ENCODE peak calls at places on chromosomes 7 and 10, in nine cellular contexts. Q is body of pancreas, E is heart right ventricle, S is HepG2, M is SK-N-SH, P is pancreas, Z is tibial artery, F is astrocyte, W is ovary. T is an unnamed sample.
A peak's percentile ranks its signal among the peaks of the same experiment; 100 is the strongest.

GRCh38 chr10:17061418-17061817 is 68.2 kb downstream of the CUBN start:
- DNase-seq in E (no peak), S (no peak), Z (no peak), W (no peak), M (no peak), F (peak; percentile 62), P (no peak), Q (no peak), T (no peak)

GRCh38 chr7:105268511-105269392 is 120.0 kb downstream of the SRPK2 start:
- DNase-seq in W (no peak), S (peak; percentile 13), Q (peak; percentile 24), F (peak; percentile 70), M (peak; percentile 68), E (no peak), P (no peak), Z (no peak), T (no peak)

GRCh38 chr7:156892086-156892800 is 740 bp downstream of the LMBR1 start:
- DNase-seq in Z (peak; percentile 34), W (peak; percentile 72), Q (peak; percentile 57), P (peak; percentile 77), M (peak; percentile 88), F (no peak), E (peak; percentile 60), S (peak; percentile 19), T (peak; percentile 64)

GRCh38 chr7:110646814-110647213 is 444.1 kb upstream of the LRRN3 start:
- DNase-seq in Q (no peak), W (no peak), S (no peak), Z (no peak), M (no peak), P (no peak), F (no peak), E (no peak), T (no peak)

GRCh38 chr10:114648368-114648767 is 9.7 kb downstream of the ABLIM1 start:
- DNase-seq in S (peak; percentile 68), F (peak; percentile 96), Z (no peak), E (no peak), P (no peak), Q (no peak), W (no peak), M (no peak), T (no peak)

GRCh38 chr7:33459340-33459751 is 330.0 kb downstream of the BBS9 start:
- DNase-seq in P (no peak), Z (no peak), Q (no peak), F (peak; percentile 29), E (no peak), S (peak; percentile 41), M (peak; percentile 27), W (no peak), T (no peak)

GRCh38 chr10:116845823-116846222 is 3.5 kb upstream of the ENO4 start:
- DNase-seq in S (no peak), W (no peak), Z (no peak), F (no peak), P (no peak), Q (no peak), E (no peak), M (no peak), T (no peak)

GRCh38 chr7:100855515-100855914 is 3.0 kb downstream of the SLC12A9 start:
- DNase-seq in W (no peak), F (no peak), M (no peak), S (no peak), Q (no peak), Z (no peak), P (no peak), E (no peak), T (no peak)

GRCh38 chr10:7408494-7409044 is 2.3 kb downstream of the SFMBT2 start:
- DNase-seq in E (peak; percentile 79), M (peak; percentile 90), W (peak; percentile 82), P (peak; percentile 40), Z (no peak), F (no peak), S (no peak), Q (peak; percentile 56), T (peak; percentile 50)

GRCh38 chr7:5231811-5232484 is 41.9 kb downstream of the WIPI2 start:
- DNase-seq in Q (no peak), P (no peak), M (no peak), F (no peak), E (no peak), Z (no peak), S (no peak), W (no peak), T (peak; percentile 56)

GRCh38 chr7:30116771-30117170 is 18.0 kb upstream of the MTURN start:
- DNase-seq in W (no peak), S (no peak), Z (peak; percentile 40), M (no peak), F (peak; percentile 61), Q (no peak), P (no peak), E (no peak), T (no peak)

GRCh38 chr7:75914169-75914654 is 743 bp upstream of the POR start:
- DNase-seq in S (no peak), W (peak; percentile 56), Z (no peak), F (no peak), P (no peak), M (peak; percentile 51), E (no peak), Q (no peak), T (peak; percentile 16)

GRCh38 chr7:50477640-50478039 is 27.5 kb upstream of the FIGNL1 start:
- DNase-seq in E (no peak), M (peak; percentile 60), W (no peak), F (no peak), P (no peak), Z (no peak), S (peak; percentile 51), Q (no peak), T (no peak)

GRCh38 chr7:50475340-50475739 is 25.2 kb upstream of the FIGNL1 start:
- DNase-seq in W (no peak), S (no peak), Z (no peak), P (no peak), F (no peak), M (no peak), E (no peak), Q (no peak), T (no peak)

GRCh38 chr7:50476953-50477625 is 26.9 kb upstream of the FIGNL1 start:
- DNase-seq in Z (no peak), E (no peak), P (no peak), W (no peak), F (no peak), S (no peak), Q (no peak), M (no peak), T (no peak)

GRCh38 chr7:50481867-50482266 is 31.7 kb upstream of the FIGNL1 start:
- DNase-seq in Q (no peak), S (no peak), W (no peak), E (no peak), Z (no peak), F (no peak), M (no peak), P (no peak), T (no peak)

GRCh38 chr7:50479743-50480517 is 29.8 kb upstream of the FIGNL1 start:
- DNase-seq in F (no peak), E (no peak), W (no peak), Q (no peak), S (no peak), M (no peak), P (no peak), Z (no peak), T (no peak)
- TF ChIP-seq CTCF in F (no peak), E (no peak), W (no peak), Q (no peak), S (no peak), M (no peak), P (no peak), Z (no peak), T (no peak)

DNA sequence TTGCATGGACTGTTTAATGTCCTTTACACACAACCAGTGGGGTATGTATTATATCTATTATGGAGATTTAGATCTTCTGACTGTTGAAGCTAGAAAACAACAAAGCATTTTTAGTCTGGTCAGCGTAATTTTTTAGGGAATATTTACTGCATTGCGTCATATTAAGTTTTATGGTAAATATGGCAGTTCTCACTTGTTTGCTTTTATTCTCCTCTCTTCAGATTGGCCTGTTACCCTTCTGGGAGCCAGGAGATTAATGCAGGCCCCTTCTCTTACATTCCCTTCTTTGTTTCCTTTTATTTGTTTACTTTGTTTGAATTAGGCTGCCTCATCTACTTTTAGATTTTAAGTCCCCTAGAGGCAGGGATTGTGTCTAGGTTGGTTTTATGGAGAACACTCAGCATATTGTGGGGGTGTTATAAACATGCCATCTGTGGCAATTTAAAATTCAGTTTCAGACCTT is 13.8 kb downstream of the UBE2D1 start:
- DNase-seq in S (peak; percentile 26), W (no peak), M (no peak), Q (no peak), E (no peak), Z (no peak), P (no peak), F (no peak), T (no peak)
- H3K4me1 ChIP-seq in S (peaks cover 40% of the 10 kb centered on the region), W (no peaks in the 10 kb centered on the region), M (peaks cover 8% of the 10 kb centered on the region), Q (peaks cover 7% of the 10 kb centered on the region), E (peaks cover 3% of the 10 kb centered on the region), Z (no peaks in the 10 kb centered on the region), P (peaks cover 8% of the 10 kb centered on the region), F (no peaks in the 10 kb centered on the region), T (peaks cover 3% of the 10 kb centered on the region)

DNA sequence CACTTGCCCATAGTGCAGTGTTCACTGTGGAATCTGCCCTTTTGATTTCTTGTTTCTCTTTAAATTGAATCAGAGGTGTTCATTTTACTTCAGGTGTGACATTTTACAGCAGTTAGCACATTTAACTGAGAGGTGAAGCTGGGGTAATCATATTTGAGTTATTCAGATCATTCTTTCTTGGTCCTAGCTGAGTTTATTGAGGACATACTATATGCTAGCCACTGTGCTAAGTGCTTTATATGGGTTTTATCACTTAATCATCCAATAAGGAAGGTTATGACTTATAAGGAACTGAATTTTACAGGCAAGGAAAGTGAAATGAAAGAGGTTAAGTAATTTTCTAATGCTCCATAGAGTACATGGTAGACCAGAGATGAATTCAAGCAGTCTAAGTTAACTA is 79.7 kb downstream of the PON1 start:
- DNase-seq in S (no peak), Q (no peak), F (no peak), E (no peak), M (no peak), W (no peak), Z (no peak), P (no peak), T (no peak)
- TF ChIP-seq CTCF in S (no peak), Q (no peak), F (no peak), E (no peak), M (no peak), W (no peak), Z (no peak), P (no peak), T (no peak)

GRCh38 chr7:69757528-69757927 is 159.3 kb downstream of the AUTS2 start:
- DNase-seq in W (no peak), E (no peak), M (no peak), Z (no peak), Q (no peak), F (no peak), P (no peak), S (no peak), T (no peak)

GRCh38 chr7:69756235-69756634 is 158.0 kb downstream of the AUTS2 start:
- DNase-seq in Q (no peak), E (no peak), W (no peak), S (no peak), Z (no peak), M (no peak), F (peak; percentile 41), P (no peak), T (no peak)

GRCh38 chr7:69761290-69761922 is 163.1 kb downstream of the AUTS2 start:
- DNase-seq in W (no peak), S (no peak), E (no peak), Q (no peak), Z (no peak), P (no peak), F (no peak), M (no peak), T (no peak)

GRCh38 chr7:69757990-69758430 is 159.7 kb downstream of the AUTS2 start:
- DNase-seq in F (peak; percentile 75), Z (no peak), S (no peak), M (no peak), Q (no peak), E (no peak), P (no peak), W (no peak), T (no peak)

GRCh38 chr7:69759373-69759772 is 161.1 kb downstream of the AUTS2 start:
- DNase-seq in P (no peak), M (no peak), F (no peak), Z (no peak), Q (no peak), E (no peak), S (no peak), W (no peak), T (no peak)
- H3K4me1 ChIP-seq in P (no peaks in the 10 kb centered on the region), M (peaks cover 34% of the 10 kb centered on the region), F (peaks cover 10% of the 10 kb centered on the region), Z (no peaks in the 10 kb centered on the region), Q (no peaks in the 10 kb centered on the region), E (no peaks in the 10 kb centered on the region), S (no peaks in the 10 kb centered on the region), W (peaks cover 8% of the 10 kb centered on the region), T (peaks cover 9% of the 10 kb centered on the region)